ENCODE peak calls at places on chromosome 17, in ten cellular contexts. X, J, Y, Q, N, R, G, E, L and K are unnamed samples. For H3K4me1 and H3K27me3, the result is how much of the 10 kb centered on the place peaks cover.

GRCh38 chr17:57294629-57295501 is 38.5 kb downstream of the MSI2 start:
- DNase-seq in E (no peak), J (no peak), N (no peak), Y (peak), R (no peak), G (no peak), X (no peak), L (no peak), Q (peak), K (no peak)

GRCh38 chr17:14301279-14301760 is 439 bp downstream of the HS3ST3B1 start:
- DNase-seq in N (no peak), Q (no peak), J (no peak), L (no peak), X (no peak), R (no peak), G (no peak), E (no peak), Y (no peak), K (no peak)

GRCh38 chr17:5049314-5049819 is 14.1 kb upstream of the SLC52A1 start:
- DNase-seq in X (no peak), R (no peak), J (no peak), L (no peak), Y (no peak), Q (peak), G (no peak), N (no peak), E (no peak), K (no peak)

GRCh38 chr17:74282587-74283370 is 8.7 kb downstream of the DNAI2 start:
- DNase-seq in R (no peak), N (no peak), X (no peak), E (no peak), Q (peak), Y (no peak), G (no peak), J (peak), L (no peak), K (no peak)

GRCh38 chr17:42325026-42325425 is 36.7 kb downstream of the STAT5A start:
- DNase-seq in L (peak), Y (peak), N (no peak), X (no peak), E (peak), J (no peak), G (peak), Q (no peak), R (no peak), K (no peak)

GRCh38 chr17:51435171-51435552 is 174.8 kb downstream of the UTP18 start:
- DNase-seq in Y (no peak), R (no peak), J (no peak), L (no peak), N (no peak), Q (no peak), E (no peak), G (no peak), X (no peak), K (peak)

GRCh38 chr17:41352597-41353366 is 2.2 kb upstream of the KRT33A start:
- DNase-seq in Y (peak), N (no peak), E (no peak), R (no peak), J (no peak), X (no peak), L (no peak), Q (no peak), G (no peak), K (no peak)

GRCh38 chr17:4086041-4086483 is 56.8 kb downstream of the ZZEF1 start:
- DNase-seq in L (no peak), G (no peak), N (no peak), Y (no peak), E (no peak), Q (no peak), J (no peak), X (no peak), R (no peak), K (no peak)

GRCh38 chr17:79625706-79626105 is 14.9 kb upstream of the RBFOX3 start:
- DNase-seq in X (no peak), Y (no peak), G (no peak), L (no peak), Q (no peak), E (no peak), J (no peak), R (no peak), N (no peak), K (peak)

GRCh38 chr17:29190039-29190438 is 9.8 kb upstream of the MYO18A start:
- DNase-seq in E (no peak), J (no peak), R (no peak), G (no peak), N (no peak), L (no peak), Q (no peak), Y (no peak), X (no peak), K (no peak)

GRCh38 chr17:60169921-60170817 is 20.4 kb downstream of the CA4 start:
- DNase-seq in N (no peak), Y (peak), G (no peak), L (peak), X (peak), Q (peak), J (no peak), E (no peak), R (no peak), K (no peak)

GRCh38 chr17:1076982-1077302 is 80.0 kb downstream of the TIMM22 start:
- DNase-seq in L (no peak), R (no peak), N (no peak), Q (no peak), Y (no peak), E (no peak), J (peak), X (no peak), G (no peak), K (no peak)

GRCh38 chr17:73516356-73516755 is 127.9 kb downstream of the SDK2 start:
- DNase-seq in Y (no peak), L (no peak), N (no peak), G (no peak), R (no peak), X (no peak), E (no peak), J (peak), Q (no peak), K (no peak)

GRCh38 chr17:59914274-59914854 is 21.4 kb downstream of the RPS6KB1 start:
- DNase-seq in L (no peak), N (peak), X (no peak), J (no peak), G (no peak), Y (peak), E (no peak), Q (peak), R (no peak), K (no peak)

GRCh38 chr17:69227536-69227935 is 1.1 kb downstream of the ABCA10 start:
- DNase-seq in L (no peak), Q (no peak), R (no peak), G (no peak), E (no peak), Y (no peak), J (no peak), N (no peak), X (no peak), K (no peak)

GRCh38 chr17:47653442-47653841 is 3.7 kb downstream of the KPNB1 start:
- DNase-seq in E (no peak), L (no peak), J (no peak), Q (no peak), Y (no peak), R (no peak), G (no peak), N (no peak), X (no peak), K (no peak)
- H3K4me1 ChIP-seq in E (under half), L (under half), J (half or more), Q (under half), Y (under half), R (under half), G (under half), N (under half), X (under half), K (half or more)

DNA sequence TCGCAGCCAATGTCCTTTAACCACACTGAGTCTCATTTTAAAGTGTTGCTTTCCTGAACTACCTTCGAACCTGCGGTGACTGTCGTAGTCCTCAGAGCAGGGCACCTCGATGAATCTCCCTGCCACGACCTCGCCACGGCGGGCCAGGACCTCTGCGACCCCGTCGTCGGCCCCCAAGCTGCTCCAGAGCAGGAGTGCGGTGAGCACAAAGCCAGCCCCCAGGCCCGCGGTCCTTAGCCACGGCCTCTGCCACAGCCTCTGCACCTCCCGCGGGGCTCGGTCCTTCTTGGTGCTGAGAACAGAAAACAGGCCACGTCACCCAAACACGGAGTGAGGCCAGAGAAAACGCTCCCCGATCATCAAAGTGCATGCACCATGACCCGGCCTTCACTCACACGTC is 2.8 kb upstream of the HEXD start:
- DNase-seq in X (no peak), Y (no peak), Q (no peak), L (no peak), J (peak), R (no peak), G (no peak), N (no peak), E (no peak), K (no peak)
- H3K27me3 ChIP-seq in X (under half), Y (under half), Q (under half), L (under half), J (under half), R (under half), G (under half), N (under half), E (under half), K (under half)

GRCh38 chr17:53166736-53167135 is 656.0 kb upstream of the KIF2B start:
- DNase-seq in L (no peak), R (no peak), J (no peak), X (no peak), E (no peak), Q (no peak), N (no peak), G (no peak), Y (no peak), K (no peak)
- H3K4me1 ChIP-seq in L (under half), R (under half), J (under half), X (under half), E (under half), Q (under half), N (under half), G (under half), Y (under half), K (under half)

DNA sequence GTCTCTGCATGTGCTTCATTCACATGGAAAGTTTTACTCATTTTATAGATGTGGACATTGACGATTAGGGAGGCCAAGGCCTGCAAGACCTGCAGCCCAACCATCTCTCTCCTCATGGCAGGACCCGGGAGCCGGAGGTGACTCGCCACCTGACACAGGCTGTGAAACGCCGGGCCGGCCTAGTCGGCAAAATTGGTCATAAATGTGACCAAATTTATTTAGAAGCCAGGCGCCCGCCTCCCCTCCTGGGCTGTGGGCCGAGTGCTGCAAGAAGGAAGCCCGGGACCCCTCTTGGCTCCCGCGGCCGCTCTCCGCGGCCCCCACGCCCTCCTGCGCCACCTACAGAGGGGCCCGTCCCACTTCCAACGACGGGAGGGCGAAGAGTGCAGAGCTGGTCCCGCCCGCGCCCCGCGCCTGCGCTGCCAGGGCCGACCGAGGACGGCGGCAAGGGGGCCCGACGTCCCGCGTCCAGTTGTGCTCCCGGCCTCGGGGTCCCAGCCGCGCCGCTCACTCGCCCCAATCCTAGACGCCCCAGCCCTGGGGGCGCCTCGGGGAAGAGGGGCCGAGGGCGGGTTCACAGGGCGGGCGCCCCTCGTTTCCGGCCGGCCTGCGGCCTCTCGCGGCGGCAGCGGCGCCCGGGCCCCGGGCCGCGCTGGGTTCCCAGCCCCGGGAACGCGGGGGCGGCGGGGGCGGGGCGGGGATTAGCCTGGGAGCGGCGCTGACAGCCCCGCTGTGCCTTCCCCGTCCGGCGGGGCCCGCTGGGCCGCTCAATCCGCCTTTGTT is 47.5 kb downstream of the WNT3 start:
- DNase-seq in N (peak), J (peak), R (no peak), E (peak), G (peak), X (no peak), Y (peak), L (peak), Q (peak), K (no peak)
- H3K27me3 ChIP-seq in N (under half), J (under half), R (under half), E (under half), G (half or more), X (under half), Y (under half), L (under half), Q (under half), K (under half)

GRCh38 chr17:77377836-77378235 is 237.1 kb downstream of the SEC14L1 start:
- DNase-seq in N (no peak), G (no peak), R (no peak), X (no peak), J (no peak), Y (no peak), E (no peak), L (no peak), Q (no peak), K (no peak)
- H3K4me1 ChIP-seq in N (half or more), G (under half), R (under half), X (half or more), J (half or more), Y (half or more), E (under half), L (under half), Q (half or more), K (half or more)

GRCh38 chr17:36808181-36808661 is 129.1 kb upstream of the LHX1 start:
- DNase-seq in Q (no peak), L (no peak), G (no peak), Y (no peak), J (no peak), E (no peak), R (no peak), N (peak), X (no peak), K (no peak)
- H3K27me3 ChIP-seq in Q (under half), L (under half), G (half or more), Y (half or more), J (under half), E (under half), R (under half), N (half or more), X (under half), K (half or more)

DNA sequence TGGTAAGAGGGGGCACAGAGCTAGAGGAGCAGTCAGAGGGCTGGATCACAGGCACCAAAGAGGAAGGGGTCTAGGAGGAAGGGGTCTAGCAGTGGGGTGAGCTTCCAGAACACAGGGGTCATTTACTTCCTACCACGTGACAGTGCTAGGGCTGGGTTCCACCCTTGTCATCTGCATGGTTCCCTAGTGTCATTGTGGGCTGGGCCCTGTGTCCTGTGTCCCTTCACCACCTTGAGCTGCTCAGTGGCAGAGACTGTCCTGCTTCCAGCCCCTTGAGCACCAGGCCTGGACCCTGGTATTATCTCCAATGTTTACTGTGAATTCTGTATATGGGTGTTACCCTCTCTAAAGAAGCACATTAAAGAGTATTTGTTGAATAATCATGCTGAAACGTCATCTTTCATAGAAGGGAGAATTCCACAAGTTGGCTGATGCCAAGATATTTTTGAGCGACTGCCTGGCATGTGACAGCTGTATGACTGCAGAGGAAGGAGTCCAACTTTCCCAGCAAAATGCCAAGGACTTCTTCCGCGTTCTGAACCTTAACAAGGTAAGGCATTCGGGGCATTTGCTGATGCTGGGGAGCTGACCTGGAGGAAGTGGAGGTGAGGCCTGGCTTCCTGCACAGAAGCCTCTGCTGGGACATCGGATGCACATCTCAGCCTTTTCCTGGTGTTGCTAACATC is 5.5 kb downstream of the NARF start:
- DNase-seq in X (no peak), N (no peak), E (no peak), G (no peak), Y (no peak), Q (no peak), R (no peak), J (peak), L (no peak), K (no peak)
- H3K4me1 ChIP-seq in X (under half), N (under half), E (under half), G (under half), Y (under half), Q (under half), R (under half), J (under half), L (under half), K (under half)

DNA sequence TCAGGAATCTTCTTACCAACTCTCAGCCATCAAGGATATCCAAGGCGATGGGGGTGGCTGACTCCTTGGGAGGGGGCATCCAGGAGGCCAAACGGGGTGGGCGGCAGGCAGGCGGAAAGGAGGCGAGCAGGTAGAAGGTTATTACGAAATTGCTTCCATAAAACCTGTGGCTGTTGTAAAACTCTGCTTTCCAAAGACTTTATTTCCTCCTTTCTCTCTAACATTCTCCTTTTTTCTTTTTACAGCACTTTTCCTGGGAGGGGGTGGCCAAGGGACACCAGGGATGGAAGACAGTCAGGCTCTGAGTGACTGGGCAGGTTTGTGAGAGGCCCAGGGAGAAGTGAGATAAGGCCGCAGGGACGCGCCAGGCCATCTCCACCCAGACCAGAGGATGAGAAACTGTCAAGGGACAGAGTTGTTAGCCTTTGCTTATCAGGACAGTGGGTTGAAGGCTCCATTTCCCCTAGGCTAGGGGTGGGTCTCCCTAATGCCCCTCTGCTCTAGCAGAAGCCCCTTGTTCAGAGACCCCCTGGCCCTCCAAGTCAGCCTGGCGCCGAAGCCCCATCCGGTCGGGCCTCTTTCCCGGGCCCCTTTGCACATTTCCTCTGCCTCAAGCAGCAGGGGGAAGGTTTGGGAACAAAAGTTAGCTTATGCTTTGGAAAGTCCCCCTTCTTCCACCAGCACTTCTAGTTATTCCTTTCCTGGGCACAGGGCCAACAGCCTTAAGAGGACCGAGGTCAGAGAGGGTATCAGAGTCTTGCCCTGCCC is 5.0 kb upstream of the HOXB9 start:
- DNase-seq in Y (no peak), Q (no peak), L (peak), G (no peak), E (no peak), X (no peak), J (no peak), R (no peak), N (no peak), K (no peak)
- H3K27me3 ChIP-seq in Y (half or more), Q (half or more), L (under half), G (half or more), E (half or more), X (under half), J (half or more), R (half or more), N (half or more), K (half or more)

DNA sequence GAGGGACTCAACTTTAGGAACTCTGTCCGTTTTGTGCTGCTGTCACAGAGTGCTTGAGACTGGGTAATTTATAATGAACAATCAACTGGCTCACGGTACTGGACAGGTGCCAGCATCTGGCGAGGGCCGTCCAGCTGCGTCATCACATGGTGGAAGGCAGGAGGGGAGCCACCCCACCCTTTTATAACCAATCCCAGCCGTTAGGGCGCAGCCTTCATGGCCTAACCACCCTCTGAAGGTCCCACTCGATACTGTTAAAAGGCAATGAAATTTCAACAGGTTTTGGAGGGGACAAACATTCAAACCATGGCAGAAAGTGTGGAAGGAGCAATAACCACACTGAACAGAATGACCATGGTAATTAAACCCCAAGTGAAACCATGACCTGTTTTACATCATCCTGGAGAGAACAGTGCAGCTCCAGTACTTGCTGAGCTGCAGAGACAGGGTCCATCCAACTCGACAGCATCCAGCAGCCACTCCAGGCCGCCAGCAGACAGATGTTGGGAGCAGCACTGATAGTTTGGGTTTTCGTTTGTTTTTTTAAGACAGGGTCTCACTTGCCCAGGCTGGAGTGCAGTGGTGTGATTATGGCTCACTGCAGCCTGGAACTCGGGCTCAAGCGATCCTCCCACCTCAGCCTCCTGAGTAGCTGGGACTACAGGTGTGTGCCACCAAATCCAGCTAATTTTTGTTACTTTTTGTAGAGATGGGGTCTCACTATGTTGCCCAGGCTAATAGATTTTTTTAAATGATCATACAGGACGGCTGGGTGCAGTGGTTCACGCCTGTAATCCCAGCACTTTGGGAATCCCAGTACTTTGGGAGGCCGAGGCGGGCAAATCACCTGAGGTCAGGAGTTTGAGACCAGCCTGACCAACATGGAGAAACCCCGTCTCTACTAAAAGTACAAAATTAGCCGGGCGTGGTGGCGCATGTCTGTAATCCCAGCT is 11.0 kb downstream of the CHMP6 start:
- DNase-seq in Q (no peak), R (no peak), G (no peak), L (peak), Y (peak), J (peak), X (no peak), E (no peak), N (no peak), K (no peak)
- H3K4me1 ChIP-seq in Q (under half), R (under half), G (under half), L (under half), Y (under half), J (under half), X (under half), E (under half), N (under half), K (under half)